ENCODE peak calls at places on chromosomes 2 and 18, in eight cellular contexts. Y is sciatic nerve; A is stimulated activated CD8-positive, alpha-beta memory T cell treated with anti-CD3 and anti-CD28 coated beads, Interleukin-7, amount 100 ng/mL, for 4 hours; N is Daoy; V is GM04504; P is C1 segment of cervical spinal cord; B is PC-3; C is NCI-H526 treated with DMSO at 0.1 percent for 48 hours. T is an unnamed sample.
A peak's percentile ranks its signal among the peaks of the same experiment; 100 is the strongest.

GRCh38 chr2:217429981-217430500 is 570.2 kb upstream of the TNP1 start:
- DNase-seq in B (peak; percentile 40), V (no peak), P (no peak), N (no peak), Y (no peak), A (no peak), C (no peak), T (no peak)

GRCh38 chr18:13558132-13558531 is 168.2 kb downstream of the FAM210A start:
- DNase-seq in N (peak; percentile 23), P (no peak), Y (no peak), B (peak; percentile 59), V (peak; percentile 5), A (no peak), C (peak; percentile 26), T (peak; percentile 48)

GRCh38 chr18:57789105-57789504 is 14.0 kb downstream of the ATP8B1 start:
- DNase-seq in N (peak; percentile 35), A (no peak), P (no peak), V (no peak), C (no peak), B (peak; percentile 93), Y (no peak), T (no peak)

GRCh38 chr2:210956101-210956500 is 399.7 kb downstream of the CPS1 start:
- DNase-seq in N (peak; percentile 27), V (no peak), Y (no peak), A (no peak), C (no peak), P (no peak), B (no peak), T (no peak)

GRCh38 chr2:238728322-238729260 is 119.3 kb upstream of the TWIST2 start:
- DNase-seq in V (peak; percentile 98), N (no peak), A (no peak), C (no peak), B (no peak), Y (no peak), P (no peak), T (peak; percentile 68)

GRCh38 chr2:219245148-219245898 is at the start of the genes GLB1L and STK16:
- DNase-seq in A (peak; percentile 78), V (peak; percentile 85), P (peak; percentile 73), C (peak; percentile 64), B (peak; percentile 93), N (peak; percentile 95), Y (peak; percentile 98), T (peak; percentile 87)

GRCh38 chr2:143530753-143531152 is 401.5 kb downstream of the ARHGAP15 start:
- DNase-seq in B (no peak), A (no peak), C (no peak), N (no peak), P (no peak), Y (no peak), V (no peak), T (peak; percentile 20)

GRCh38 chr18:49581369-49581768 is 19.5 kb downstream of the LIPG start:
- DNase-seq in V (no peak), Y (no peak), P (no peak), N (no peak), A (no peak), B (no peak), C (no peak), T (no peak)

GRCh38 chr18:35345460-35345921 is 1.3 kb upstream of the ZNF24 start:
- DNase-seq in C (no peak), B (peak; percentile 2), P (no peak), Y (no peak), N (no peak), A (no peak), V (no peak), T (no peak)

GRCh38 chr2:130351495-130352125 is 4.2 kb upstream of the PTPN18 start:
- DNase-seq in C (peak; percentile 88), Y (no peak), A (no peak), B (no peak), P (no peak), V (no peak), N (no peak), T (no peak)

GRCh38 chr2:69798909-69799526 is 30.4 kb upstream of the GMCL1 start:
- DNase-seq in A (no peak), N (peak; percentile 86), Y (no peak), V (no peak), C (no peak), P (no peak), B (no peak), T (no peak)

GRCh38 chr18:44693030-44693784 is 12.5 kb downstream of the SETBP1 start:
- DNase-seq in A (no peak), N (peak; percentile 46), C (no peak), V (no peak), P (no peak), B (peak; percentile 66), Y (no peak), T (peak; percentile 61)